ENCODE peak calls at places on chromosomes 16 and 17, in seven cellular contexts. H, E, Y, A, W, X and V are unnamed samples.

GRCh38 chr16:69115361-69115760 is 9.9 kb downstream of the HAS3 start:
- DNase-seq in H (no peak), E (no peak), Y (no peak), A (no peak), W (no peak), X (no peak), V (no peak)

GRCh38 chr16:14289692-14290340 is 218.7 kb downstream of the MRTFB start:
- DNase-seq in H (peak), E (no peak), Y (peak), A (peak), W (no peak), X (no peak), V (no peak)

GRCh38 chr17:49715717-49716279 is 8.0 kb upstream of the SLC35B1 start:
- DNase-seq in H (peak), E (no peak), Y (no peak), A (no peak), W (no peak), X (no peak), V (no peak)

GRCh38 chr17:21285164-21286065 is 904 bp downstream of the MAP2K3 start:
- DNase-seq in H (no peak), E (no peak), Y (peak), A (peak), W (peak), X (no peak), V (no peak)

GRCh38 chr16:46972971-46973456 is 460 bp downstream of the DNAJA2 start:
- DNase-seq in H (peak), E (peak), Y (peak), A (no peak), W (no peak), X (no peak), V (no peak)

GRCh38 chr16:89619880-89620279 is 6.4 kb downstream of the DPEP1 start:
- DNase-seq in H (no peak), E (no peak), Y (no peak), A (no peak), W (no peak), X (peak), V (no peak)

GRCh38 chr16:88128556-88128955 is 177.3 kb downstream of the BANP start:
- DNase-seq in H (no peak), E (no peak), Y (no peak), A (no peak), W (no peak), X (no peak), V (no peak)

GRCh38 chr17:29747660-29748059 is 124.9 kb upstream of the CORO6 start:
- DNase-seq in H (no peak), E (no peak), Y (no peak), A (no peak), W (no peak), X (no peak), V (no peak)

GRCh38 chr17:73929860-73930430 is 273.5 kb upstream of the RPL38 start:
- DNase-seq in H (no peak), E (no peak), Y (no peak), A (no peak), W (no peak), X (no peak), V (no peak)

GRCh38 chr17:63419949-63420867 is 25.9 kb downstream of the CYB561 start:
- DNase-seq in H (peak), E (no peak), Y (no peak), A (no peak), W (no peak), X (no peak), V (no peak)

GRCh38 chr16:75064403-75065148 is 52.0 kb downstream of the LDHD start:
- DNase-seq in H (peak), E (no peak), Y (no peak), A (peak), W (no peak), X (no peak), V (no peak)

GRCh38 chr16:88784074-88784855 is 755 bp downstream of the PIEZO1 start:
- DNase-seq in H (peak), E (peak), Y (peak), A (peak), W (peak), X (no peak), V (no peak)

GRCh38 chr16:720990-721764 is at the start of gene ANTKMT:
- DNase-seq in H (peak), E (peak), Y (peak), A (peak), W (no peak), X (no peak), V (no peak)

GRCh38 chr16:50677351-50677750 is 3.8 kb downstream of the SNX20 start:
- DNase-seq in H (no peak), E (no peak), Y (no peak), A (no peak), W (no peak), X (no peak), V (no peak)

GRCh38 chr16:81524382-81524781 is 79.8 kb downstream of the CMIP start:
- DNase-seq in H (peak), E (no peak), Y (no peak), A (no peak), W (no peak), X (no peak), V (no peak)

GRCh38 chr16:65684230-65684629 is 562.4 kb upstream of the CDH11 start:
- DNase-seq in H (no peak), E (no peak), Y (no peak), A (no peak), W (no peak), X (no peak), V (no peak)

GRCh38 chr16:87681990-87682570 is 79.8 kb downstream of the JPH3 start:
- DNase-seq in H (no peak), E (no peak), Y (no peak), A (peak), W (no peak), X (peak), V (peak)

GRCh38 chr16:81821422-81822128 is 42.5 kb downstream of the PLCG2 start:
- DNase-seq in H (no peak), E (no peak), Y (no peak), A (no peak), W (no peak), X (no peak), V (no peak)

GRCh38 chr17:37710344-37710886 is 34.4 kb downstream of the HNF1B start:
- DNase-seq in H (no peak), E (no peak), Y (peak), A (peak), W (no peak), X (no peak), V (no peak)

GRCh38 chr17:20266806-20267458 is 200.4 kb downstream of the LGALS9B start:
- DNase-seq in H (no peak), E (no peak), Y (peak), A (peak), W (no peak), X (no peak), V (peak)

GRCh38 chr17:66508896-66509843 is 206.8 kb downstream of the PRKCA start:
- DNase-seq in H (peak), E (no peak), Y (peak), A (peak), W (no peak), X (peak), V (peak)

DNA sequence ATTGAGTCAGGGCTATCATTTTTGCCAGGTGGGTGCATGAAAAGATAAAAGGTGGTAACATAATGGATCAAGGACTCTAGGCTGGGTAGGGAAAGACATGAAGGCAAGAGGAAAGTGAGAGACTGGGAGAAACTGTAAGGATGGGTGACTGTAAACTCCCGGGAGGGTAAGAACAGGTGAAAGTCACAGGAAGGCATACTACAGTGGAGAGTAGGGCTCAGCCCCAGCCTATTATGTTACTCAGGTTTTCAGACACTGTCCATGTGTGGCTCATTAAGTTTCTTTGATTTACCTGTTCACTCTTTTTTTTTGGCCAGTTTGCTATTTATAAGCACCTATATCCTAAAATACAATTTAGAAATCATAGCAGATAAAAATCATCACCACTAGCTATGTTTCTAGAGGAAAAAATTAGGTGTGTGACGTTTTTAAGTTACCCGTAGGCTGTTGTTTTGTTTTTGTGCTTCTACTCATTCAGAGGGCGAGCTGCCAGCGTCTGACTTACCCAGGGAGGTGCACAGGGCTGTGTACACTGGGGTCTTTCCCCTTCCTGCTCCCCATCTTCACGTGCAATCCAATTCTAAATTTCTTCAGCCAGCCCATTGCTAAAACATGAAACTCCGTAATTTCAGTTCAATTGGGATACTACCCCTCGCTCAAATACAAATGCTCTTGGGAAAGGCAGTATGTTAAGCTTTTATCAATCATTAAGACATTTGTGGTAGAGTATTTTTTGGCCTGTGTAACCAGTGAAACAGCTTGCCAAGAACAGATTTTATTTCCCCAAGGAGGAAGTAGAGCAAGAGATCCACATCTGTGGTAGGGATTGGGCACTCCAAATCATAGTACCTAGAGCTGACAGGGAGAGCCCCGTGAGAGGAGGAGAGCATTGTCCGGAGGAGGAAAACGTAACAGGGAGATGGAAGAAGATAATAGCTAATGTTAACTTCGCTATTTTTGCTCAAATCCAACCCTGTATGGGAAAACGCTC is 21.7 kb upstream of the VWA3A start:
- DNase-seq in H (no peak), E (no peak), Y (no peak), A (peak), W (no peak), X (peak), V (no peak)
- H3K4me3 ChIP-seq in H (no peak), E (no peak), Y (no peak), A (no peak), W (peak), X (peak), V (peak)

GRCh38 chr17:3921853-3922319 is 5.6 kb upstream of the P2RX1 start:
- DNase-seq in H (no peak), E (no peak), Y (no peak), A (no peak), W (no peak), X (no peak), V (no peak)
- H3K4me3 ChIP-seq in H (no peak), E (no peak), Y (no peak), A (no peak), W (peak), X (no peak), V (no peak)

GRCh38 chr16:4053663-4054479 is 62.4 kb downstream of the ADCY9 start:
- DNase-seq in H (no peak), E (no peak), Y (peak), A (peak), W (peak), X (no peak), V (peak)
- H3K4me3 ChIP-seq in H (no peak), E (peak), Y (peak), A (no peak), W (peak), X (no peak), V (peak)

GRCh38 chr16:29678691-29679267 is at the start of gene QPRT:
- DNase-seq in H (no peak), E (peak), Y (peak), A (peak), W (no peak), X (peak), V (no peak)
- H3K4me3 ChIP-seq in H (no peak), E (peak), Y (peak), A (peak), W (peak), X (peak), V (peak)

GRCh38 chr17:5413682-5414081 is 5.8 kb downstream of the NUP88 start:
- DNase-seq in H (no peak), E (no peak), Y (no peak), A (peak), W (no peak), X (peak), V (peak)

GRCh38 chr17:5419356-5419958 is at the start of gene NUP88:
- DNase-seq in H (peak), E (peak), Y (peak), A (peak), W (peak), X (peak), V (peak)

GRCh38 chr17:5418858-5419355 is 555 bp downstream of the NUP88 start:
- DNase-seq in H (peak), E (peak), Y (peak), A (peak), W (no peak), X (no peak), V (no peak)

GRCh38 chr17:5419959-5420653 is at the start of gene RPAIN:
- DNase-seq in H (peak), E (peak), Y (peak), A (peak), W (peak), X (no peak), V (no peak)

DNA sequence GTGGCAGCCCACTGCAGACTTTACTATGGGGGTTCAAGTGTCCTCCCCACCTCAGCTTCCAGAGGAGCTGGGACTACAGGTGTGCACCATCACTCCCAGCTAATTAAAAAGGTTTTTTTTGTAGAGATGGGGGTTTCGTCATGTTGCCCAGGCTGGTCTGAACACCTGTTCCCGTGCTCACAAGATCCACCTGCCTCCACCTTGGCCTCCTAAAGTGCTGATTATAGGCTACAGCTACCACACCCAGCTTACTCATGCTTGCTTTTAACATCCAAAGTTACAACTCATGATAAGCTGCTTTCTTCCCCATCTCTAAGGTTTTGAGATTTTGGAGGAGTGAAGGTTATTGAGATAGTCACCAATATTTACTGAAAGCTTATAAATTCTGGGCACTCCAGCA is 2.6 kb downstream of the NUP88 start:
- DNase-seq in H (no peak), E (no peak), Y (no peak), A (no peak), W (no peak), X (no peak), V (no peak)
- H3K4me3 ChIP-seq in H (no peak), E (no peak), Y (no peak), A (no peak), W (no peak), X (no peak), V (no peak)